ENCODE peak calls at places on chromosomes 13 and 19, in four cellular contexts. V is breast epithelium, Q is K562, J is transverse colon. G is an unnamed sample.
A peak's percentile ranks its signal among the peaks of the same experiment; 100 is the strongest.

GRCh38 chr19:55657004-55657747 is 2.3 kb downstream of the U2AF2 start:
- DNase-seq in J (no peak), Q (no peak), V (no peak), G (no peak)

GRCh38 chr19:40274585-40275544 is 10.3 kb downstream of the AKT2 start:
- DNase-seq in V (no peak), Q (peak; percentile 57), J (no peak), G (no peak)

GRCh38 chr19:17243854-17244617 is 1.7 kb downstream of the NR2F6 start:
- DNase-seq in V (no peak), J (peak; percentile 70), Q (peak; percentile 65), G (peak; percentile 58)

GRCh38 chr19:3346677-3347353 is 19.6 kb upstream of the NFIC start:
- DNase-seq in J (peak; percentile 69), V (peak; percentile 87), Q (no peak), G (peak; percentile 44)

GRCh38 chr13:36981156-36981743 is 17.9 kb downstream of the ALG5 start:
- DNase-seq in J (no peak), V (no peak), Q (peak; percentile 16), G (no peak)

GRCh38 chr13:74040200-74040599 is 94.0 kb downstream of the KLF12 start:
- DNase-seq in J (peak; percentile 41), V (no peak), Q (peak; percentile 12), G (no peak)

GRCh38 chr13:32940601-32941000 is 75.6 kb upstream of the KL start:
- DNase-seq in V (no peak), J (no peak), Q (no peak), G (peak; percentile 6)

GRCh38 chr13:43905435-43906031 is 25.8 kb downstream of the LACC1 start:
- DNase-seq in J (no peak), V (no peak), Q (peak; percentile 21), G (peak; percentile 81)

GRCh38 chr13:34161829-34162544 is 344.0 kb downstream of the RFC3 start:
- DNase-seq in Q (no peak), V (no peak), J (no peak), G (no peak)

DNA sequence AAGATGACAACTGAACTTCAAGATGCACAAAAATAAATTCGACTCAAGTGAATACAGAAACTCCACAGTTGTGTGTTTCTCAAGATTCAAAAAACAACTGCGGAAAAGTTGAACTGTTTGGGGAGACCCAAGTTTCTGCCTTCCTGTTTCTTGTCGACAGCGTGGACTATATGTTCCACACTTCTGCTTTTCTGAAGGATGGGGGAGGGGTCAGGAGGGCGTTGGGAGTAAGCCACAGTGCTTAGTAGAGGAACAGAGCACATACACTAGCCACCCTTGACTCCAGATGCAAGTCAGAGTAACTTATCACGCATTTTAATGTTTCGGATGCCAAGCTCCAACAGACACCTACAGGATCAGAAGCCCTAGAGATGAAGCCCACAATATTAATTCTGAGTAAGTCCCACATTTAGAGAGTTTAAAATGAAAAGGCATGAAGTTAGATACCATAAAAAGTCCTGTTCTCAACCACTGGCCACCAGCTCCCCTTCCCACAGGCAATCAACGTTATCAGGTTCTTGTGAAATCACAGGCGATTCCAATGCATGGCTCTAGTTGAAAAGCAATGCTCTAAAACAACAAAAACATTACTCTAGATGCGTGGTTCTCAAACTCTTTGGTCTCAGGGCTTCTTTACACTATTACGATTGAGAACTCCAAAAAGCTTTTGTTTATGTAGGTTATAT is 4.2 kb downstream of the TUBGCP3 start:
- DNase-seq in Q (peak; percentile 38), V (no peak), J (peak; percentile 40), G (peak; percentile 64)
- TF ChIP-seq CTCF in Q (no peak), V (no peak), J (no peak), G (no peak)

GRCh38 chr19:57771417-57771816 is 1.9 kb downstream of the ZNF586 start:
- DNase-seq in V (no peak), Q (no peak), J (no peak), G (no peak)

GRCh38 chr19:57773488-57773887 is 4.0 kb downstream of the ZNF586 start:
- DNase-seq in Q (no peak), J (no peak), V (no peak), G (no peak)

DNA sequence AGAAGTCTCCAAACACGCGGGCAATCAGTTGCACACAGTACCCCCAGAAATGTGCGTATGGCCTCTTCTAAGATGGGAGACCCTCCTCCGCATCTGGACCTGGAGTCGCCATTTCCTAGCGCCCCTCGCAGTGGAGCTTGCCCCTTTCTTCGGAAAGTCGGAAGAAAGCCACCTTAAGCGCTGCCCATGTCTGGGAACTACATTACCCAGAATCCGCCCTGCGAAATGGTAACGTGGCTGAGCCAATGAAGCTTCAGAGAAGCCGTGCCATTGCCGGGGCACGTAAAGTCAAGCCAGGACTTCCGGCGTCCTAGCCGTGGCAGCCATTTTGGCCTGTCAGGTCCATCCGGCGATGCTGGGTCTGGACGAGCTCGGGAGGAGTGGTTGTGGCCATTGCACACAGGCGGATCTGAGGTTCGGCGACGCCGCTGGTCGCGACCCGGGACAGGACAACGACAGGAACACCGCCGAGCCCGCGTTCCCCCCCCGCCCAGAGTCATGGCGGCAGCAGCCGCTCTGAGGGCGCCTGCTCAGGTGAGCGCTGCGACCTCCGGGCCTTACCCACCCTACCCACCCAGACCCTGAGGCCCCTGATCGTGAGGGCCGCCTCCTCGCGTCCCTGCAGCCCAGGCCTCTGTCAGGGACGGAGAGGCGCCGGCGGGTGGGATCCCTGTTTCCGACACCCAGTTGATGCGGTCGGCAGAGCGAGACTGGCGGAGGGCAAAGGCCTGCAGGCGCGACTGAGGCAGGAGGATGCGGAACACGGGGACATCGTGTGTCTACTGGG is at the start of gene ZNF586:
- DNase-seq in V (peak; percentile 87), Q (peak; percentile 92), J (peak; percentile 90), G (peak; percentile 77)
- TF ChIP-seq POLR2A in V (no peak), Q (peak; percentile 82), J (peak; percentile 58), G (no peak)

GRCh38 chr19:57537953-57538547 is 10.9 kb downstream of the ZNF549 start:
- DNase-seq in V (no peak), J (no peak), Q (no peak), G (no peak)
- H3K36me3 ChIP-seq in V (peaks cover 50% of the 10 kb centered on the region), J (peaks cover 87% of the 10 kb centered on the region), Q (peaks cover 5% of the 10 kb centered on the region), G (peaks cover 100% of the 10 kb centered on the region)

GRCh38 chr13:24865158-24865557 is 101.2 kb downstream of the RNF17 start:
- DNase-seq in J (no peak), Q (no peak), V (no peak), G (no peak)
- TF ChIP-seq CTCF in J (no peak), Q (no peak), V (no peak), G (no peak)

DNA sequence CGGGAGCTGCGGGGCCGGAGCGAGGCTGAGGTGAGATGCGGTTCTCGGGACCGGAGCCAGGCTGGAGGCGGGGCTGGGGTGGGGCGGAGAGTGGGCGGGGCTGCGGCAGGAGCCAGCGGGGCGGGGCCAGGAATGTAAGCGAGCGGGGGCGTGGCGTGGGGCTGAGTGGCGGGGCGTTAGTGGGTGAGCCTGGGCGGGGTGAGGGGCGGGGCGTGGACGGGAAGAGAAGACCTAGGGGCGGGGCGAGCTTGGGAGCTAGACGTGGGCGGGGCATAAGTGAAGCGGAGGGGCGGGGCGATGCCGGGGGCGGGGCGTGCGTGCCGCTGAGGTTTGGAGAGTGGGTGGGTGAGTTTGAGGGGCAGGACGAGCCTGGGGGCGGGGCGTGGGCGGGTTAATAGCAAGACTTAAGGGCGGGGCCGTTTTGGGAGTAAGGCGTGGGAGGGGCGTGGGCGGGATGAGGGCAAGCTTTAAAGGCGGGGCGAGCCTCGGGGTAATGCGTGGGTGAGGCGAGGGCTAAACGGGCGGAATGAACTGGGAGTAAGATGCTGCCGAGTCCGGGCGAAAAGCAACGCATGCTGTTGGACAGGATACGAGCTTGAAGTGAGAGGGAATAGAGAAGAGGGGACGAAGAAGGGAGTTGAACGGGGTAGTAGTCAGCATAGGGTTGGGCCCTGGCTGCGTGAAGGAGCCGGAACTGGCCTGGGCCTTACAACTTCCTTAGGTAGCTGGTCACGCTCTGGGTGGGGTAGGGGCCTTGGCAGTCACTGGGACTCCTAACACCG is 573 bp downstream of the SNAPC2 start:
- DNase-seq in Q (peak; percentile 98), V (peak; percentile 100), J (peak; percentile 100), G (peak; percentile 100)
- TF ChIP-seq POLR2A in Q (peak; percentile 56), V (no peak), J (peak; percentile 70), G (peak; percentile 54)

DNA sequence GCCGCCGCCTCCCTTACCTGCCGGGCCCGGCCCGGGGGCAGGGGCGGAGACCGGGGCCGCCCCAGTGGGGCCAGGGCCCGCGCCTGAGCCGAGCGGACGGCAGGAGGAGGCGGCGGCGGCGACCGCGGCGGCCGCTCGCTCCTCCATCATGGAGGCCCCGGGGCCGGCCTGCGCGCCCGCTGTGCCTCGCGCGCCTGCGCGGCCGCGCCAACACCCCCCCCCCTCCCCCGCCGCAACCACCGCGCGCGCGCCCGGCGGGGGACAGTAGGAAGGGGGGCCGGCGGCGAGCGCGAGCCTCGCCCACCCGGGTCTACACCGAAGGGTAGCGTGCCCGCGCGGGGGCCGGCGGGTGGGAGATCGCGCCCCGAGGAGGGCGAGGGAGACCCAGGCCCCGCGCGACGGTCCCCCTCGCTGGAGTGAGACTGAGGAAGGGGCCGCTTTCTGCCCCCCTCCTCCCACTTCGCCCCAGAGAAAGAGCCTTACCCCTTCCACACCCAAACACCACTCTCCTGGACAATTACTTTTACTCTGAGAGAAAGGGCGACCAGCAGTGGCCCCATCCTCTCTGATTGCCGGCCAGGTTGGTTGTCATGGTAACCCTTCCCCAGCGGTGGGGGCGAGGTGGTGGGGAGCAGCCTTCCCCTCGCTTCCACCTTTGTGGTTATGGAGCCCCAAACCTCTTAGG is at the start of gene STRN4:
- DNase-seq in V (no peak), Q (peak; percentile 94), J (peak; percentile 57), G (no peak)
- H3K36me3 ChIP-seq in V (no peaks in the 10 kb centered on the region), Q (peaks cover 28% of the 10 kb centered on the region), J (no peaks in the 10 kb centered on the region), G (no peaks in the 10 kb centered on the region)